ENCODE peak calls at places on chromosomes 11 and 22, in six cellular contexts. B is brain microvascular endothelial cell, Q is aorta, X is ovary, S is osteoblast, C is pancreas. R is an unnamed sample.

GRCh38 chr11:76836613-76837291 is 24.0 kb upstream of the ACER3 start:
- DNase-seq in X (no peak), B (no peak), S (no peak), C (no peak), Q (no peak), R (no peak)

GRCh38 chr11:58525037-58525614 is 17.2 kb upstream of the OR5B21 start:
- DNase-seq in X (no peak), C (no peak), Q (no peak), S (no peak), B (no peak), R (no peak)

GRCh38 chr22:29310863-29311339 is 4.5 kb downstream of the GAS2L1 start:
- DNase-seq in Q (peak), B (peak), C (peak), S (peak), X (peak), R (peak)

GRCh38 chr11:11841121-11841604 is 609 bp upstream of the USP47 start:
- DNase-seq in X (no peak), B (no peak), S (peak), Q (peak), C (no peak), R (peak)

GRCh38 chr11:122085264-122085663 is 30.8 kb downstream of the BLID start:
- DNase-seq in C (no peak), S (no peak), B (peak), Q (no peak), X (no peak), R (no peak)

GRCh38 chr11:118415739-118416068 is 14.3 kb downstream of the ATP5MG start:
- DNase-seq in Q (no peak), S (peak), B (peak), X (no peak), C (no peak), R (peak)

GRCh38 chr11:12502041-12502440 is 124.7 kb downstream of the PARVA start:
- DNase-seq in S (no peak), X (no peak), Q (no peak), B (no peak), C (no peak), R (no peak)

GRCh38 chr11:36750349-36750748 is 152.3 kb upstream of the RAG2 start:
- DNase-seq in S (no peak), B (no peak), X (no peak), C (no peak), Q (no peak), R (no peak)

GRCh38 chr11:95187730-95188129 is 43.3 kb downstream of the SESN3 start:
- DNase-seq in Q (no peak), B (no peak), X (no peak), S (no peak), C (no peak), R (no peak)

GRCh38 chr11:110951609-110952008 is 239.4 kb upstream of the ARHGAP20 start:
- DNase-seq in C (no peak), B (no peak), S (no peak), X (no peak), Q (no peak), R (no peak)

GRCh38 chr11:120539681-120540369 is 28.3 kb downstream of the GRIK4 start:
- DNase-seq in S (peak), Q (no peak), C (no peak), X (no peak), B (no peak), R (no peak)

GRCh38 chr11:134565343-134565891 is 153.4 kb upstream of the B3GAT1 start:
- DNase-seq in Q (peak), S (no peak), C (no peak), X (no peak), B (no peak), R (no peak)

GRCh38 chr11:17152306-17152705 is 55.5 kb downstream of the PIK3C2A start:
- DNase-seq in C (no peak), B (no peak), S (no peak), Q (no peak), X (no peak), R (no peak)

GRCh38 chr22:44256085-44256484 is 56.7 kb downstream of the SHISAL1 start:
- DNase-seq in C (no peak), S (no peak), Q (peak), B (no peak), X (no peak), R (no peak)

GRCh38 chr11:96275807-96276594 is 67.0 kb downstream of the MAML2 start:
- DNase-seq in S (no peak), Q (no peak), B (peak), X (no peak), C (no peak), R (no peak)

GRCh38 chr11:59728913-59729312 is 15.3 kb upstream of the OR10V1 start:
- DNase-seq in Q (no peak), C (no peak), B (no peak), S (no peak), X (no peak), R (no peak)

GRCh38 chr22:23777776-23778575 is 5.3 kb downstream of the MMP11 start:
- DNase-seq in S (peak), X (no peak), Q (no peak), B (no peak), C (no peak), R (peak)

GRCh38 chr22:40348025-40348658 is 1.8 kb downstream of the ADSL start:
- DNase-seq in X (no peak), Q (no peak), C (peak), B (peak), S (peak), R (no peak)

GRCh38 chr11:68457214-68457897 is 3.2 kb upstream of the PPP6R3 start:
- DNase-seq in X (no peak), B (no peak), C (no peak), Q (peak), S (no peak), R (no peak)

GRCh38 chr11:57320067-57320718 is 4.6 kb downstream of the TNKS1BP1 start:
- DNase-seq in S (peak), X (no peak), B (no peak), C (peak), Q (no peak), R (no peak)

GRCh38 chr22:33018232-33018864 is 39.8 kb downstream of the SYN3 start:
- DNase-seq in S (peak), C (peak), Q (peak), X (peak), B (peak), R (peak)

GRCh38 chr11:83724704-83725114 is 438.5 kb upstream of the CCDC90B start:
- DNase-seq in S (no peak), B (no peak), Q (no peak), C (peak), X (peak), R (no peak)

GRCh38 chr11:110027627-110028371 is 65.4 kb upstream of the ZC3H12C start:
- DNase-seq in X (no peak), B (no peak), Q (no peak), S (no peak), C (no peak), R (no peak)

GRCh38 chr11:12554122-12554521 is 120.1 kb upstream of the TEAD1 start:
- DNase-seq in B (no peak), Q (no peak), C (no peak), X (no peak), S (no peak), R (no peak)

GRCh38 chr11:117931971-117932370 is 2.8 kb upstream of the TMPRSS13 start:
- DNase-seq in X (peak), B (no peak), Q (peak), C (no peak), S (no peak), R (no peak)

GRCh38 chr11:2272946-2273280 is 2.5 kb upstream of the ASCL2 start:
- DNase-seq in C (no peak), B (no peak), Q (peak), S (peak), X (no peak), R (no peak)

GRCh38 chr11:45259607-45260006 is 26.5 kb downstream of the SYT13 start:
- DNase-seq in B (no peak), X (no peak), Q (no peak), S (no peak), C (peak), R (no peak)

GRCh38 chr11:1730230-1730629 is 20.2 kb downstream of the IFITM10 start:
- DNase-seq in S (no peak), B (no peak), C (no peak), Q (peak), X (no peak), R (no peak)

GRCh38 chr11:33266418-33267215 is 9.4 kb downstream of the HIPK3 start:
- DNase-seq in C (no peak), X (peak), Q (no peak), S (no peak), B (peak), R (no peak)

GRCh38 chr22:20245577-20246367 is 22.3 kb downstream of the RTN4R start:
- DNase-seq in C (no peak), B (no peak), X (no peak), Q (no peak), S (no peak), R (no peak)

GRCh38 chr22:20248461-20248959 is 19.6 kb downstream of the RTN4R start:
- DNase-seq in C (no peak), Q (no peak), S (no peak), X (no peak), B (no peak), R (no peak)

GRCh38 chr22:20247608-20248171 is 20.4 kb downstream of the RTN4R start:
- DNase-seq in S (no peak), B (no peak), Q (no peak), X (no peak), C (no peak), R (no peak)

GRCh38 chr22:20246368-20247009 is 21.6 kb downstream of the RTN4R start:
- DNase-seq in X (no peak), B (no peak), C (no peak), S (no peak), Q (no peak), R (no peak)

DNA sequence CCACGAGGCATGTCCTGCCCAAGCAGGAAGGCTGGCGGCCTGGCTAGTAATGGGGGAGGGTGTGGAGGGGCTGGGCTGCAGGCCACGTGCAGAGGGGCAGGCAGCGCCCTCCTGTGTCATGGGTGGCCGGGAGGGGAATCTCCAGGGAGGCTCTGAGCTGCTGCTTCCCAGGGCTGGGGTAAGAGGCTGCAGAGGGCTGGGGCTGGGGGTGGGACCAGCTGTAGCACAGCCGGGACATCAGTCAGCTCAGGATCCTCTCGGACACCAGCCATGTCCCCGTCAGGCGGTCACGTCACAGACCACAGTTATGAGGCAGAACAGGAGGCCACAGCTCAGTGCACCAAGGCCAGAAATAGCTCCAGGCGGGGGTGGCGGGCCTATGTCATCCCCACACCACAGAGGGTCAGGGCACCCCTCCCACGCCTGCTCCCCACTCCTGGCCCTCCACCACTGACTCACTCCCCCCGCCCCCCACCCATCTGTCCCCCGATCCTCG is 21.1 kb downstream of the RTN4R start:
- DNase-seq in S (no peak), X (peak), C (no peak), B (peak), Q (no peak), R (peak)
- H3K4me3 ChIP-seq in S (no peak), X (no peak), C (no peak), B (no peak), Q (no peak), R (no peak)

DNA sequence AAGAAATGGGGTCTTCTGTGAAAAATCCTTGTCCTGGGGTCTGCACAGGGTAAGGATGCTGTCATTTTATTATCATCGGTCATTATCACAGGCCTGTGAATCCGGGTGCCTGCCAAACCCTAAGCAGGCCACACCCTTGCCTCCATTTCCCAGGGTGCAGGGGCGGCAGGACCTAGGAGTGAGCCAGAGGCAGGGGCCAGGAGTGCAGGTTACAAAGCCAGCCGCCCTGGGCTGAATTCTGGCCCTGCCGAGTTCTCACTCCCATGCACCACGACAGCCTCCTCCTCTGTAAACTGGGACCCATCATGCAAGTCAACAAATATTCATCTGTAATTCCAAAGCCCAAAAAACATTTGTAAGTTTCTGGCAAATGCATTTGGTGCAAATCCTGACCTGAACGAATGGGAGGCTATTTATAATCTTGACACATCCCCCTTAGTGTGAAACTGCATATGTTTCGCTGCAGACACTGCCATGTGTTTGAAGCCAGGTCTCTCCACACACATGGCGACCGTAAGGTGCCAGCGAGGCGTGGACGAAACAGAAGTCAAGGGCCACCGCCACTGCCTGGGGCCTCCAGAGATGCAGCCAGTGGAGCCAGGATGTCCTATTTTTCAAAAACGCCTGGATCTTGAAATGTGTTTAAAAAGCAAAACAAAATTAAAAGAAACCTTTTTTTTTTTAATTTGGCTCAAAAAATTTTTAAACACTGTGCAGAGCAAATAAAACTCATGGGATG is 6.7 kb downstream of the CD5 start:
- DNase-seq in X (no peak), B (no peak), S (peak), C (no peak), Q (peak), R (no peak)
- H3K4me3 ChIP-seq in X (no peak), B (no peak), S (no peak), C (no peak), Q (no peak), R (no peak)

DNA sequence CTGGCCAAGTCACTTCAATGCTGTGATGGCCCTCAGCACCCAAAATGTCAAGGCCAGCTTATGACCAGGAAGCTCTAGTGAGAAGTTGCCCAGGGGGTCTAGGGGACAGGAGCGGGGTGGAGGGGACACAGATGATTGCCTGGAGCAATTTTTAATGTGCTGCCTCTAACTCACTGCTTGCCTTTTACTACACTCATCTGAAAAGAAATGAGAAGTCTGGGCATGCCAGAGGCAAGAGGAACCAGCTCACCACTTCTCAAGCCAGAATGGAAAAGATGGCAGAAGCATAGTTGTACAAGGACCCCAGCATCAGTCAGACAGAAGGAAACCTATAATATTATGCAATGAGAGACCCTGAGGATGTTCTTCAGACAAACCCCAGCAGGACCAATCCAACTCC is 2.0 kb downstream of the SMCO4 start:
- DNase-seq in C (no peak), S (no peak), Q (no peak), B (no peak), X (no peak), R (no peak)
- H3K4me3 ChIP-seq in C (no peak), S (no peak), Q (no peak), B (no peak), X (no peak), R (no peak)

GRCh38 chr11:125929445-125930075 is 16.3 kb upstream of the VSIG10L2 start:
- DNase-seq in S (no peak), C (no peak), B (no peak), Q (no peak), X (no peak), R (no peak)
- H3K4me3 ChIP-seq in S (no peak), C (no peak), B (no peak), Q (no peak), X (no peak), R (no peak)

GRCh38 chr11:47377571-47378010 is 756 bp downstream of the SPI1 start:
- DNase-seq in B (no peak), Q (peak), X (no peak), S (peak), C (no peak), R (no peak)
- H3K4me3 ChIP-seq in B (no peak), Q (no peak), X (no peak), S (no peak), C (peak), R (no peak)

GRCh38 chr11:8383227-8383626 is 119.5 kb upstream of the LMO1 start:
- DNase-seq in B (no peak), C (no peak), S (no peak), Q (no peak), X (no peak), R (no peak)

GRCh38 chr11:8382436-8383053 is 118.9 kb upstream of the LMO1 start:
- DNase-seq in B (peak), C (no peak), Q (no peak), X (no peak), S (peak), R (no peak)

GRCh38 chr11:8383627-8384026 is 119.9 kb upstream of the LMO1 start:
- DNase-seq in X (no peak), C (no peak), Q (no peak), B (no peak), S (no peak), R (no peak)

GRCh38 chr11:8386134-8386864 is 122.6 kb upstream of the LMO1 start:
- DNase-seq in X (no peak), S (no peak), C (no peak), Q (no peak), B (no peak), R (no peak)

GRCh38 chr11:8384199-8384821 is 120.6 kb upstream of the LMO1 start:
- DNase-seq in X (no peak), S (peak), Q (no peak), C (peak), B (no peak), R (no peak)
- H3K4me3 ChIP-seq in X (no peak), S (no peak), Q (no peak), C (no peak), B (no peak), R (no peak)

GRCh38 chr11:20592741-20593140 is 6.7 kb upstream of the SLC6A5 start:
- DNase-seq in C (no peak), S (no peak), Q (no peak), X (no peak), B (no peak), R (no peak)
- H3K4me3 ChIP-seq in C (no peak), S (no peak), Q (no peak), X (no peak), B (no peak), R (no peak)

GRCh38 chr11:64903291-64903833 is 13.6 kb downstream of the ATG2A start:
- DNase-seq in B (no peak), S (peak), X (no peak), Q (no peak), C (no peak), R (no peak)
- H3K4me3 ChIP-seq in B (no peak), S (no peak), X (no peak), Q (no peak), C (no peak), R (no peak)

GRCh38 chr22:38461057-38461413 is 6.0 kb upstream of the KCNJ4 start:
- DNase-seq in C (no peak), S (peak), X (no peak), B (no peak), Q (no peak), R (no peak)
- H3K4me3 ChIP-seq in C (peak), S (peak), X (no peak), B (no peak), Q (no peak), R (peak)